ENCODE peak calls at places on chromosomes 7 and 10, in eight cellular contexts. O is PC-3, J is HCT116, B is GM23338, X is GM23248, R is MM.1S, P is mammary epithelial cell, Q is hepatocyte. W is an unnamed sample. For H3K36me3, the result is how much of the 10 kb centered on the place peaks cover.

GRCh38 chr10:43292745-43293676 is 26.1 kb upstream of the RASGEF1A start:
- DNase-seq in O (peak), J (peak), B (peak), X (peak), R (peak), P (peak), Q (peak), W (no peak)

GRCh38 chr7:88141025-88141424 is 78.8 kb downstream of the SRI start:
- DNase-seq in O (peak), J (no peak), B (peak), X (no peak), R (no peak), P (peak), Q (peak), W (no peak)

GRCh38 chr10:43128958-43129706 is 9.1 kb upstream of the CSGALNACT2 start:
- DNase-seq in O (peak), J (peak), B (no peak), X (peak), R (peak), P (peak), Q (peak), W (no peak)

GRCh38 chr7:92766461-92767003 is 69.8 kb downstream of the CDK6 start:
- DNase-seq in O (peak), J (no peak), B (no peak), X (peak), R (no peak), P (peak), Q (peak), W (no peak)

GRCh38 chr7:1291040-1291689 is 58.5 kb downstream of the UNCX start:
- DNase-seq in O (no peak), J (no peak), B (no peak), X (peak), R (no peak), P (no peak), Q (no peak), W (no peak)

GRCh38 chr10:5948999-5949759 is 28.2 kb downstream of the IL15RA start:
- DNase-seq in O (peak), J (peak), B (peak), X (peak), R (no peak), P (peak), Q (peak), W (no peak)

GRCh38 chr10:96641896-96642295 is 55.1 kb upstream of the TM9SF3 start:
- DNase-seq in O (no peak), J (no peak), B (no peak), X (no peak), R (no peak), P (no peak), Q (no peak), W (no peak)

GRCh38 chr7:127845497-127846214 is 185.6 kb downstream of the LRRC4 start:
- DNase-seq in O (no peak), J (no peak), B (no peak), X (no peak), R (no peak), P (no peak), Q (no peak), W (no peak)

GRCh38 chr10:94785211-94785610 is 22.7 kb downstream of the CYP2C19 start:
- DNase-seq in O (peak), J (no peak), B (no peak), X (no peak), R (no peak), P (peak), Q (no peak), W (no peak)

GRCh38 chr10:87643920-87644319 is 15.8 kb upstream of the PAPSS2 start:
- DNase-seq in O (no peak), J (no peak), B (no peak), X (no peak), R (no peak), P (no peak), Q (no peak), W (no peak)

GRCh38 chr10:34116220-34116623 is 698.9 kb downstream of the PARD3 start:
- DNase-seq in O (no peak), J (no peak), B (no peak), X (no peak), R (no peak), P (no peak), Q (peak), W (no peak)

GRCh38 chr7:33186187-33186586 is 56.8 kb downstream of the BBS9 start:
- DNase-seq in O (peak), J (no peak), B (peak), X (peak), R (no peak), P (peak), Q (no peak), W (no peak)

GRCh38 chr10:130221456-130222375 is 85.5 kb downstream of the GLRX3 start:
- DNase-seq in O (no peak), J (no peak), B (no peak), X (no peak), R (no peak), P (no peak), Q (no peak), W (no peak)

GRCh38 chr7:88306590-88307048 is at the start of gene STEAP4:
- DNase-seq in O (peak), J (peak), B (peak), X (peak), R (no peak), P (peak), Q (peak), W (no peak)

GRCh38 chr7:47032171-47032915 is 549.6 kb downstream of the TNS3 start:
- DNase-seq in O (no peak), J (no peak), B (no peak), X (no peak), R (no peak), P (no peak), Q (no peak), W (no peak)

GRCh38 chr7:20331912-20332317 is 1.2 kb downstream of the ITGB8 start:
- DNase-seq in O (peak), J (no peak), B (peak), X (no peak), R (no peak), P (peak), Q (no peak), W (no peak)

GRCh38 chr7:105196473-105196872 is 182.5 kb downstream of the KMT2E start:
- DNase-seq in O (no peak), J (no peak), B (no peak), X (peak), R (no peak), P (no peak), Q (no peak), W (no peak)

GRCh38 chr10:46530249-46531186 is 25.9 kb downstream of the GPRIN2 start:
- DNase-seq in O (no peak), J (no peak), B (no peak), X (peak), R (no peak), P (no peak), Q (peak), W (no peak)

GRCh38 chr10:110275140-110275729 is 29.5 kb downstream of the SMNDC1 start:
- DNase-seq in O (no peak), J (no peak), B (no peak), X (no peak), R (no peak), P (no peak), Q (no peak), W (no peak)

GRCh38 chr7:90532231-90532929 is 62.9 kb downstream of the PTTG1IP2 start:
- DNase-seq in O (no peak), J (no peak), B (peak), X (no peak), R (no peak), P (no peak), Q (no peak), W (peak)

GRCh38 chr10:73506491-73506890 is 10.7 kb upstream of the PPP3CB start:
- DNase-seq in O (no peak), J (no peak), B (no peak), X (peak), R (no peak), P (no peak), Q (no peak), W (no peak)

GRCh38 chr7:42012786-42013360 is 224.1 kb downstream of the GLI3 start:
- DNase-seq in O (peak), J (no peak), B (no peak), X (no peak), R (no peak), P (no peak), Q (no peak), W (no peak)

GRCh38 chr10:51092402-51092801 is 18.1 kb downstream of the PRKG1 start:
- DNase-seq in O (peak), J (no peak), B (no peak), X (peak), R (no peak), P (no peak), Q (peak), W (no peak)

GRCh38 chr7:5701085-5701914 is 80.2 kb downstream of the RNF216 start:
- DNase-seq in O (no peak), J (no peak), B (no peak), X (no peak), R (no peak), P (peak), Q (no peak), W (peak)

GRCh38 chr10:132848951-132849545 is 63.1 kb upstream of the NKX6-2 start:
- DNase-seq in O (no peak), J (no peak), B (no peak), X (no peak), R (no peak), P (no peak), Q (no peak), W (no peak)

GRCh38 chr10:60964257-60965235 is 20.6 kb upstream of the RHOBTB1 start:
- DNase-seq in O (peak), J (peak), B (peak), X (peak), R (peak), P (peak), Q (peak), W (no peak)

GRCh38 chr7:19491821-19492452 is 216.9 kb downstream of the POLR1F start:
- DNase-seq in O (peak), J (peak), B (peak), X (peak), R (peak), P (peak), Q (peak), W (no peak)

GRCh38 chr10:133230387-133231195 is 574 bp downstream of the UTF1 start:
- DNase-seq in O (no peak), J (no peak), B (peak), X (no peak), R (no peak), P (no peak), Q (peak), W (no peak)

GRCh38 chr10:133113146-133113830 is 25.6 kb downstream of the ADGRA1 start:
- DNase-seq in O (no peak), J (no peak), B (no peak), X (no peak), R (no peak), P (no peak), Q (no peak), W (no peak)

GRCh38 chr10:24590697-24591457 is 132.8 kb downstream of the ARHGAP21 start:
- DNase-seq in O (no peak), J (no peak), B (no peak), X (no peak), R (no peak), P (no peak), Q (no peak), W (no peak)
- H3K36me3 ChIP-seq in O (under half), J (under half), B (under half), X (half or more), R (under half), P (under half), Q (under half), W (under half)

DNA sequence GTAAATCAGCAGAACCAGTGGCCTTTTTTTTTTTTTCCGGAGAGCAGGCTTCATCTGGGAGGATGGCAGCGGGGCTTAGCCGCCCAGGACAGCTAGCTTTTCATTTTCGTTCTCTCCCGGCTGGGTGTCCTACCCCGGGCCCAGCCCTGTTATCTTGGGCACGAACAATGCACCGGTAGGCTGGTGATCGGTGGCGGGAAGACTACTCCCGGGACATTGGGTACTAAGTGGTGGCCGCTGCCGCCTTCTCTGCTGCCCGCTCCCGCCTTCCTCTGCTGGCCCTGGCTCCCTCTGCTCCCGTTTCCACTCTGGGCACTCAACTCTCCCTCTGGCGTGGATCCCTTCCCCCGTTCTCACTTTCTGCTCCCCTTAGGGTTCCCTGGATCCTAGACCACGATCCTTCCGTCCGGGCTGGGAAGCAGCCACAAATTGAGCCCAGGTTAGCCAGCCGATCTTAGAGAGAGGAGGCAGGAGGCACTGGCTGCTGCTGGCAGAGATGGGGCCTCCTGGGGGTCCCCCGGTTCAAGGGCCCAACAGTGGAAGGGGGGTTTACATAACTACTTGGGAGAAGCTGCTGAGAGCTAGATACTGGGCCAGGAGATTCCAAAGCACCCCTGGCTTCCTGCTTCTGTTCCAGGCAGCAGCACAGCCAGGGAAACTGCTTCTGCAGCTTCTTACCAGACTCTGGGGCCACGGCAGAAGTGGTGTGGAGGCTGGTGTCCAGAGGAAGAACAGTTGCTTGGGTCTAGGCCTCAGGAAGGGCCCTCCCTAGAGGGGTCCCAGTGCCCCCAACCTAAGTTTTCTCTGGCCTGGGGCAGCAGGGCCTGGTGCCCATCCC is 1.8 kb downstream of the TLX1 start:
- DNase-seq in O (no peak), J (no peak), B (no peak), X (no peak), R (no peak), P (no peak), Q (no peak), W (no peak)
- TF ChIP-seq EZH2 in O (no peak), J (no peak), B (peak), X (peak), R (no peak), P (peak), Q (peak), W (no peak)

DNA sequence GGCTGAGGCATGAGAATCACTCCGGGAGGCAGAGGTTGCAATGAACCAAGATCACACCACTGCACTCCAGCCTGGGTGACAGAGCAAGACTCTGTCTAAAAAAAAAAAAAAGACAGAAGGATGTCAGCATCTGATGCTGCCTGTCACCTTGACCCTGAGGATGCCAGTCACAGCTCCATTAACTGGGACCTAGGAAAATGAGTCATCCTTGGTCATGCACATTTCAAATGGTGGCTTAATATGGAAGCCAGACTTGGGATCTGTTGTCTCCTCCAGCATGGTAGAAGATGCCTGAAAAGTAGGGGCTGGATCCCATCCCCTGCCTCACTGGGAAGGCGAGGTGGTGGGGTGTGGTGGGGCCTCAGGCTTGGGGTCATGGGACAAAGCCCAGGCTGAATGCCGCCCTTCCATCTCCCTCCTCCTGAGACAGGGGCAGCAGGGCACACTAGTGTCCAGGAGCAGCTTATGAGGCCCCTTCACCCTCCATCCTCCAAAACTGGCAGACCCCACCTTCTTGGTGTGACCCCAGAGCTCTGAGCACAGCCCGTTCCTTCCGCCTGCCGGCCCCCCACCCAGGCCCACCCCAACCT is 1.3 kb downstream of the NOS3 start:
- DNase-seq in O (no peak), J (no peak), B (no peak), X (no peak), R (no peak), P (no peak), Q (no peak), W (no peak)
- H3K36me3 ChIP-seq in O (under half), J (under half), B (under half), X (under half), R (under half), P (under half), Q (under half), W (under half)

GRCh38 chr10:100825946-100826660 is 80.7 kb downstream of the PAX2 start:
- DNase-seq in O (no peak), J (no peak), B (no peak), X (no peak), R (no peak), P (no peak), Q (no peak), W (no peak)
- TF ChIP-seq EZH2 in O (no peak), J (no peak), B (peak), X (peak), R (no peak), P (peak), Q (peak), W (no peak)

DNA sequence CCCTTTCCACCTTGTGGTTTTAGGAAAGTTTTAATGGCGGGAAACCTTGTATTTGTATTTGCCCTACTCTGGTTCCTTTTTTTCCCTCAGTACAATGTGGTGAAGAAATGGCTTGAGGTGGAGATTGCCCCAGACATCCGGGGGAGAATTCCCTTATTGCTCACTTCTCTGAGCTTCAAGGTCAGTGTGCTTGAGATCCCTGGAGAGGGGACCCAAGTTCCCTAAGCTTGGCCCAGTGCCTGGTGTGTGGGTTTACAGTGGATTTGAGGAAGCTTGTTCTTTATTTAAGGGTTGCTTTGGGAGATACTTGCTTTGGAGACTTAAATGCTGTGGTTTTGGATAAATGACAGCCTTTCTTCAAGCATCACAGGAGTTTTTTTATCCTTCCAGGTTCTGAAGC is 18.3 kb downstream of the CALHM2 start:
- DNase-seq in O (no peak), J (no peak), B (no peak), X (no peak), R (no peak), P (no peak), Q (no peak), W (no peak)
- H3K36me3 ChIP-seq in O (under half), J (half or more), B (half or more), X (half or more), R (under half), P (under half), Q (under half), W (half or more)

DNA sequence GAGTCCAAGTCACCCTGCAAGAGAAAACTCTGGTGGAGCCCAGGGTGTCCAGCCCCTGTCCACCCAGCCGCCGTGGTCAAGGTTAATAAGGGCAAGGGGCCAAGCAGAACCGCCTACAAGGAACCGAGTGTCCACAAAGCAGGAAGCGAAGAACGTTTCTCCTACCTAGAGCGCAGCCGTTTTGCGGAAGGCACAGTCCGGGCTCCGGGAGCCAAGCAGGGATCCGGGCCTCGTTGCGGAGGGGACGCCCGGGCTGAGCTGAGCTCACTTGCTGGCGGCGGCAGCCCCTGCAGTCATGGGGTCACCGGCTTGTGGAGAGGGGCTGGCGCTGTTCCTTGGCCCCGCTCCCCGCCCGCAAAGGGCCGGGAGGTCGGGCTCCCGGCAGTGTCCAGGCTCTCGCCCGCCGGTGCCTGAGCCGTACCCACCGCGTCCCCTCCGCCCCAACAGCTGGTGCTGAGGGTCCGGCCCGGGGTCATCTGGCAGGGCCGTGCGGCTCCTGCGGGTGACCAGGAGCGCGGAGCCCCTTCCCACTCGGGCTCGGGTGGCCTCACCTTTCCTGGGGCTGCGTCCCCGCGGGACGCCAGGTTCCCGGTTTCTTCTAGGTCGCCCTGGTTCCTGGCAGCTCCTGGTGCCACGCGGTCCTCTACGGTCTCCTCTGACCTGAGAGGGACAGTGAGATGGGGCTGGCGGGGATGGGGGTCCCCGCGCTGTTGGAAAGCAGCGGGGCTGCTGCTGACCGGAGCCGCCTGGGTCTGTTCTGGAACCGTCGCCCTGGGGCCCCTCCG is 14.0 kb upstream of the ZNF273 start:
- DNase-seq in O (no peak), J (no peak), B (peak), X (no peak), R (no peak), P (no peak), Q (no peak), W (no peak)
- TF ChIP-seq EZH2 in O (no peak), J (no peak), B (no peak), X (no peak), R (no peak), P (no peak), Q (no peak), W (no peak)

W was measured in GM12878.